ENCODE peak calls at places on chromosomes 4 and X, in eight cellular contexts. J, N, W, E, O, F, D and P are unnamed samples.

GRCh38 chr4:139281212-139281611 is 1.2 kb upstream of the MGARP start:
- DNase-seq in J (no peak), N (no peak), W (no peak), E (no peak), O (no peak), F (no peak), D (no peak), P (no peak)

GRCh38 chr4:15556533-15556932 is 86.9 kb downstream of the CC2D2A start:
- DNase-seq in J (no peak), N (no peak), W (no peak), E (no peak), O (no peak), F (no peak), D (no peak), P (no peak)

GRCh38 chr4:7788687-7789425 is 150.8 kb downstream of the AFAP1 start:
- DNase-seq in J (no peak), N (no peak), W (no peak), E (no peak), O (no peak), F (no peak), D (no peak), P (no peak)

GRCh38 chr4:134601706-134602105 is 400.1 kb upstream of the PABPC4L start:
- DNase-seq in J (no peak), N (no peak), W (no peak), E (no peak), O (no peak), F (no peak), D (no peak), P (no peak)

GRCh38 chrX:22742174-22742573 is 257.6 kb upstream of the DDX53 start:
- DNase-seq in J (no peak), N (no peak), W (no peak), E (no peak), O (no peak), F (no peak), D (peak), P (no peak)

GRCh38 chr4:48831532-48832015 is 686 bp downstream of the OCIAD1 start:
- DNase-seq in J (no peak), N (no peak), W (no peak), E (no peak), O (no peak), F (no peak), D (no peak), P (no peak)

GRCh38 chr4:38177035-38177791 is 217.0 kb downstream of the PTTG2 start:
- DNase-seq in J (peak), N (no peak), W (no peak), E (no peak), O (peak), F (no peak), D (no peak), P (no peak)

GRCh38 chr4:112732142-112732541 is 95.2 kb downstream of the LARP7 start:
- DNase-seq in J (no peak), N (no peak), W (no peak), E (no peak), O (no peak), F (no peak), D (no peak), P (no peak)

GRCh38 chrX:139720136-139720535 is 12.2 kb upstream of the MCF2 start:
- DNase-seq in J (no peak), N (no peak), W (peak), E (peak), O (no peak), F (no peak), D (peak), P (no peak)

GRCh38 chr4:184807797-184808718 is 17.7 kb downstream of the ACSL1 start:
- DNase-seq in J (no peak), N (peak), W (peak), E (no peak), O (peak), F (no peak), D (peak), P (no peak)

GRCh38 chr4:12140864-12141263 is 712.2 kb upstream of the HS3ST1 start:
- DNase-seq in J (no peak), N (no peak), W (no peak), E (no peak), O (no peak), F (no peak), D (no peak), P (no peak)
- TF ChIP-seq CTCF in J (no peak), N (no peak), W (no peak), E (no peak), O (no peak), F (no peak), D (no peak), P (no peak)

GRCh38 chrX:100297732-100298131 is 112.3 kb downstream of the PCDH19 start:
- DNase-seq in J (no peak), N (no peak), W (no peak), E (no peak), O (no peak), F (no peak), D (no peak), P (no peak)

DNA sequence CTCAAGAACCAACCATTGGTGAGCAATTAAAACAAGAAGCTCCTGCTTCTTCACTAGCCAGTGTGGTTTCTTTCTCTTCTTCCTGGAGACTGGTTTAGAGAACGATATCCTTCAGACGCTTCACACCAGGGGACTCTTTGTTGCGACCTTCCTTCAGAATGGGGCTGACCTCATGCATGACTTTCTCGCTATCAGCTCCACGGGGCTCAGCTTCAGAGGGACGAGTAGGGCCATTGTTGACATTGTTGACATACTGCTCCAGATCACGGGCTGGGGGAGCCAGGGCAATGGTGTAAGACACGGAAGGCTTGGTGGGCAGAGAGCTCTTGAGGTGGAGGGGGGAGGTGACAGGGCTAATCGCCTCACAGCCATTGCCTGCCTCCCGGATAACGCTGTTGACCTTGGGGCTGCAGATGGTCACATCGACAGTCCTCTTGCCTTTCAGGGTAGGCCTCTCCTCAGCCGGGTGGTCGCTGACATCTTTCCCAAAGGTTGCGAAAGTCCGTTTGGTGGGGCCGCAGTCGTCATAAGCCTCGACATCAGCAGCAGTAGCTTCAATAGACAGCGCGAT is 113.8 kb downstream of the PCDH19 start:
- DNase-seq in J (peak), N (no peak), W (peak), E (no peak), O (no peak), F (no peak), D (no peak), P (no peak)
- TF ChIP-seq CTCF in J (no peak), N (no peak), W (no peak), E (no peak), O (no peak), F (no peak), D (no peak), P (no peak)

DNA sequence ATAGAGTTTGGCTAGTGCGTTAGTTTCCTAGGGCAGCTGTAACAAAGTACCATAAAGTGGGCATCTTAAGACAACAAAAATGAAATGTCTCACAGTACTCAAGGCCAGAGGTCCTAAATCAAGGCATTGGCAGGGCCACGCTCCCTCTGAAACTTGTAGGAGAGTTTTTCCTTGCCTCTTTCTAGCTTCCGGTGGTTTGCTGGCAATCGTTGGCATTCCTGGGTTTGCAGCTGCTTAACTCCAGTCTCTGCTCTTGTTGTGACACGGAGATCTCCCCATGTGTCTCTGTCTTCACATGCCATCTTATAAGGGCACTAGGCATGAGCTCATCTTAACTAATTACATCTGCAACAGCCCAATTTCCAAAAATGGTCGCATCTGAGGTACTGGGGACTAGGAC is 362.0 kb upstream of the BOD1L1 start:
- DNase-seq in J (no peak), N (no peak), W (no peak), E (no peak), O (peak), F (no peak), D (peak), P (no peak)
- TF ChIP-seq CTCF in J (no peak), N (no peak), W (no peak), E (no peak), O (no peak), F (no peak), D (no peak), P (no peak)

GRCh38 chrX:148609766-148610698 is 109.6 kb downstream of the AFF2 start:
- DNase-seq in J (no peak), N (no peak), W (peak), E (no peak), O (no peak), F (no peak), D (peak), P (no peak)
- TF ChIP-seq CTCF in J (no peak), N (no peak), W (no peak), E (no peak), O (no peak), F (no peak), D (no peak), P (no peak)